ENCODE peak calls at places on chromosome 9, in four cellular contexts. R is kidney epithelial cell; A is activated CD4-positive, alpha-beta T cell treated with anti-CD3 and anti-CD28 coated beads, Interleukin-2, amount 50 U/mL, for 48 hours; C is activated CD8-positive, alpha-beta memory T cell treated with anti-CD3 and anti-CD28 coated beads, Interleukin-2, amount 50 U/mL, for 4 hours. D is an unnamed sample.
A peak's percentile ranks its signal among the peaks of the same experiment; 100 is the strongest.

GRCh38 chr9:98854206-98854756 is 46.8 kb downstream of the GALNT12 start:
- DNase-seq in R (no peak), C (no peak), A (no peak), D (no peak)

GRCh38 chr9:89924611-89925010 is 319.8 kb downstream of the GADD45G start:
- DNase-seq in R (no peak), C (no peak), A (no peak), D (no peak)

GRCh38 chr9:106717686-106718085 is 145.3 kb upstream of the ZNF462 start:
- DNase-seq in C (no peak), R (peak; percentile 53), A (no peak), D (peak; percentile 70)

GRCh38 chr9:125884196-125884595 is 137.0 kb downstream of the PBX3 start:
- DNase-seq in A (no peak), R (no peak), C (no peak), D (no peak)

GRCh38 chr9:78863531-78863930 is 566.6 kb downstream of the PSAT1 start:
- DNase-seq in A (no peak), R (no peak), C (no peak), D (no peak)

GRCh38 chr9:69120380-69121154 is 53.5 kb upstream of the TJP2 start:
- DNase-seq in R (no peak), A (peak; percentile 21), C (no peak), D (no peak)

GRCh38 chr9:96818535-96818934 is 35.8 kb downstream of the ZNF782 start:
- DNase-seq in A (no peak), C (no peak), R (no peak), D (peak; percentile 3)

GRCh38 chr9:134053401-134053871 is 14.4 kb downstream of the BRD3 start:
- DNase-seq in R (no peak), A (no peak), C (peak; percentile 8), D (no peak)

GRCh38 chr9:78831726-78832125 is 534.8 kb downstream of the PSAT1 start:
- DNase-seq in C (no peak), A (no peak), R (no peak), D (no peak)

GRCh38 chr9:119487118-119487827 is 118.0 kb upstream of the BRINP1 start:
- DNase-seq in C (no peak), A (no peak), R (no peak), D (no peak)

GRCh38 chr9:133707761-133708122 is 30.4 kb downstream of the SARDH start:
- DNase-seq in A (no peak), R (no peak), C (peak; percentile 14), D (no peak)

GRCh38 chr9:128389395-128390149 is 18.4 kb downstream of the URM1 start:
- DNase-seq in A (no peak), R (no peak), C (no peak), D (no peak)

GRCh38 chr9:21589344-21590056 is 107.4 kb upstream of the IFNE start:
- DNase-seq in R (no peak), A (no peak), C (no peak), D (no peak)

GRCh38 chr9:137534256-137535119 is 15.7 kb downstream of the PNPLA7 start:
- DNase-seq in R (peak; percentile 26), C (no peak), A (peak; percentile 27), D (no peak)

GRCh38 chr9:137028281-137029057 is 432 bp upstream of the ABCA2 start:
- DNase-seq in C (peak; percentile 67), A (peak; percentile 78), R (no peak), D (no peak)

GRCh38 chr9:8978334-8978733 is 1178.8 kb upstream of the DMAC1 start:
- DNase-seq in A (no peak), C (no peak), R (no peak), D (no peak)

GRCh38 chr9:20618361-20618799 is 3.9 kb downstream of the MLLT3 start:
- DNase-seq in R (no peak), A (no peak), C (no peak), D (no peak)

GRCh38 chr9:98491778-98492177 is 217.0 kb downstream of the GABBR2 start:
- DNase-seq in A (no peak), C (no peak), R (peak; percentile 5), D (peak; percentile 23)

GRCh38 chr9:87152206-87152605 is 204.9 kb upstream of the GAS1 start:
- DNase-seq in A (no peak), C (no peak), R (no peak), D (no peak)

GRCh38 chr9:19699757-19700156 is 89.1 kb downstream of the SLC24A2 start:
- DNase-seq in R (no peak), C (no peak), A (no peak), D (no peak)

GRCh38 chr9:87357600-87357999 is 140.1 kb upstream of the DAPK1 start:
- DNase-seq in A (no peak), C (no peak), R (no peak), D (no peak)

GRCh38 chr9:96721303-96721702 is 56.6 kb downstream of the ZNF510 start:
- DNase-seq in A (no peak), R (no peak), C (no peak), D (no peak)

GRCh38 chr9:33233659-33234335 is 6.2 kb upstream of the SPINK4 start:
- DNase-seq in A (no peak), C (no peak), R (peak; percentile 96), D (peak; percentile 89)

GRCh38 chr9:94757158-94757557 is 30.7 kb downstream of the AOPEP start:
- DNase-seq in R (peak; percentile 43), C (no peak), A (no peak), D (peak; percentile 80)

GRCh38 chr9:27379311-27380236 is 82.6 kb upstream of the EQTN start:
- DNase-seq in R (no peak), C (no peak), A (no peak), D (no peak)

GRCh38 chr9:74570879-74571512 is 73.9 kb downstream of the RORB start:
- DNase-seq in R (no peak), A (peak; percentile 8), C (no peak), D (no peak)

GRCh38 chr9:136238342-136238732 is 7.3 kb downstream of the QSOX2 start:
- DNase-seq in A (no peak), R (no peak), C (no peak), D (no peak)

GRCh38 chr9:121675969-121676822 is 24.8 kb downstream of the DAB2IP start:
- DNase-seq in R (no peak), C (no peak), A (no peak), D (no peak)

GRCh38 chr9:129849901-129850300 is 14.6 kb downstream of the USP20 start:
- DNase-seq in C (no peak), R (no peak), A (no peak), D (no peak)

GRCh38 chr9:90070056-90070455 is 465.2 kb downstream of the GADD45G start:
- DNase-seq in R (no peak), A (no peak), C (no peak), D (no peak)

D was measured in epithelial cell of proximal tubule.